ENCODE peak calls at places on chromosome 6, in seven cellular contexts. J is CD8-positive, alpha-beta T cell; S is mucosa of gallbladder; X is left ventricle myocardium inferior; C is midbrain; W is H9; K is anterior cingulate cortex. D is an unnamed sample.

GRCh38 chr6:27174958-27175357 is 72.5 kb upstream of the PRSS16 start:
- DNase-seq in K (no peak), S (no peak), J (no peak), C (no peak), W (no peak), X (no peak), D (no peak)

GRCh38 chr6:108408453-108408852 is 113.6 kb downstream of the AFG1L start:
- DNase-seq in S (no peak), J (no peak), K (no peak), C (no peak), X (no peak), W (no peak), D (peak)

GRCh38 chr6:154738561-154738961 is 5.3 kb downstream of the SCAF8 start:
- DNase-seq in S (no peak), W (no peak), J (no peak), C (no peak), X (no peak), K (no peak), D (no peak)

GRCh38 chr6:141848029-141848890 is 284.5 kb upstream of the GJE1 start:
- DNase-seq in K (no peak), C (no peak), W (no peak), S (no peak), J (no peak), X (no peak), D (no peak)

GRCh38 chr6:3023663-3024483 is 24.2 kb downstream of the NQO2 start:
- DNase-seq in W (peak), K (no peak), X (peak), S (peak), C (peak), J (peak), D (peak)

GRCh38 chr6:131213501-131213990 is 78.3 kb downstream of the AKAP7 start:
- DNase-seq in X (no peak), S (no peak), W (no peak), J (no peak), C (no peak), K (no peak), D (peak)

GRCh38 chr6:44036699-44037101 is 90.6 kb downstream of the MRPL14 start:
- DNase-seq in K (no peak), W (no peak), C (no peak), S (no peak), X (no peak), J (no peak), D (no peak)

GRCh38 chr6:150857062-150857905 is 8.2 kb upstream of the MTHFD1L start:
- DNase-seq in K (no peak), C (no peak), J (no peak), W (no peak), S (no peak), X (no peak), D (peak)

GRCh38 chr6:34161857-34162515 is 16.1 kb upstream of the GRM4 start:
- DNase-seq in J (no peak), W (no peak), S (no peak), C (no peak), X (no peak), K (no peak), D (peak)

GRCh38 chr6:158337332-158337731 is 25.1 kb downstream of the TULP4 start:
- DNase-seq in K (no peak), J (no peak), S (no peak), C (no peak), W (no peak), X (no peak), D (no peak)

GRCh38 chr6:138347840-138348239 is 29.9 kb upstream of the SMIM28 start:
- DNase-seq in X (no peak), J (no peak), S (no peak), C (no peak), W (no peak), K (no peak), D (no peak)

GRCh38 chr6:124888581-124889371 is 73.5 kb upstream of the RNF217 start:
- DNase-seq in J (no peak), X (no peak), W (no peak), K (no peak), S (no peak), C (no peak), D (no peak)

GRCh38 chr6:149182262-149182661 is 135.2 kb upstream of the TAB2 start:
- DNase-seq in J (no peak), S (peak), W (no peak), K (no peak), X (no peak), C (no peak), D (no peak)

GRCh38 chr6:38282911-38283310 is 356.8 kb downstream of the BTBD9 start:
- DNase-seq in S (no peak), W (no peak), X (no peak), C (no peak), J (no peak), K (no peak), D (no peak)

GRCh38 chr6:168363811-168364792 is 44.5 kb upstream of the DACT2 start:
- DNase-seq in C (no peak), X (no peak), K (no peak), S (no peak), W (no peak), J (no peak), D (no peak)

GRCh38 chr6:27668442-27669275 is 195.8 kb upstream of the ZNF184 start:
- DNase-seq in W (peak), S (no peak), J (no peak), C (peak), X (no peak), K (no peak), D (peak)

GRCh38 chr6:144696610-144697376 is 411.7 kb downstream of the UTRN start:
- DNase-seq in K (no peak), X (no peak), J (no peak), C (no peak), S (no peak), W (no peak), D (no peak)

GRCh38 chr6:47057830-47058540 is 15.9 kb upstream of the ADGRF1 start:
- DNase-seq in K (no peak), W (no peak), J (no peak), X (no peak), S (no peak), C (no peak), D (no peak)

GRCh38 chr6:136994782-136995181 is 50.0 kb downstream of the IL20RA start:
- DNase-seq in S (no peak), K (no peak), C (no peak), X (no peak), W (no peak), J (no peak), D (no peak)